ENCODE peak calls at places on chromosomes 11 and 22, in nine cellular contexts. Y, E, Q, V, N, G, K, J and X are unnamed samples.

GRCh38 chr11:60169264-60169915 is 13.5 kb downstream of the MS4A6A start:
- DNase-seq in Y (peak), E (no peak), Q (no peak), V (no peak), N (no peak), G (no peak), K (no peak), J (peak), X (peak)

GRCh38 chr22:46085831-46086576 is 64.3 kb upstream of the PPARA start:
- DNase-seq in Y (peak), E (no peak), Q (no peak), V (no peak), N (no peak), G (peak), K (no peak), J (peak), X (peak)

GRCh38 chr11:66467034-66467659 is 442 bp downstream of the PELI3 start:
- DNase-seq in Y (no peak), E (no peak), Q (no peak), V (no peak), N (no peak), G (peak), K (no peak), J (peak), X (peak)

GRCh38 chr11:8839957-8840945 is 70.7 kb upstream of the AKIP1 start:
- DNase-seq in Y (peak), E (no peak), Q (no peak), V (no peak), N (no peak), G (peak), K (no peak), J (peak), X (peak)

GRCh38 chr22:35465109-35465701 is 65.3 kb downstream of the MCM5 start:
- DNase-seq in Y (no peak), E (no peak), Q (no peak), V (no peak), N (no peak), G (no peak), K (no peak), J (no peak), X (peak)

GRCh38 chr22:43750751-43751150 is 61.4 kb downstream of the EFCAB6 start:
- DNase-seq in Y (no peak), E (no peak), Q (no peak), V (no peak), N (no peak), G (no peak), K (no peak), J (no peak), X (no peak)

GRCh38 chr11:118366287-118366686 is 6.9 kb downstream of the UBE4A start:
- DNase-seq in Y (peak), E (no peak), Q (no peak), V (no peak), N (no peak), G (no peak), K (no peak), J (no peak), X (no peak)

GRCh38 chr11:12386309-12386708 is 8.9 kb downstream of the PARVA start:
- DNase-seq in Y (no peak), E (no peak), Q (no peak), V (no peak), N (no peak), G (no peak), K (no peak), J (no peak), X (no peak)

GRCh38 chr11:2780850-2781412 is 81.1 kb upstream of the KCNQ1OT1 start:
- DNase-seq in Y (peak), E (no peak), Q (no peak), V (no peak), N (no peak), G (no peak), K (no peak), J (no peak), X (peak)

GRCh38 chr11:77146261-77147035 is 18.4 kb downstream of the MYO7A start:
- DNase-seq in Y (no peak), E (no peak), Q (no peak), V (no peak), N (no peak), G (no peak), K (no peak), J (no peak), X (no peak)

GRCh38 chr11:106594751-106595351 is 423.4 kb downstream of the GUCY1A2 start:
- DNase-seq in Y (no peak), E (no peak), Q (no peak), V (no peak), N (no peak), G (no peak), K (no peak), J (no peak), X (no peak)

GRCh38 chr11:75562836-75563484 is 907 bp downstream of the SERPINH1 start:
- DNase-seq in Y (peak), E (no peak), Q (no peak), V (no peak), N (no peak), G (no peak), K (no peak), J (peak), X (peak)

GRCh38 chr11:19441752-19442553 is 201.2 kb upstream of the E2F8 start:
- DNase-seq in Y (peak), E (peak), Q (no peak), V (no peak), N (no peak), G (no peak), K (no peak), J (peak), X (no peak)

GRCh38 chr11:117795726-117796455 is 1.1 kb downstream of the DSCAML1 start:
- DNase-seq in Y (no peak), E (no peak), Q (no peak), V (no peak), N (no peak), G (no peak), K (no peak), J (no peak), X (no peak)

GRCh38 chr11:117328414-117329010 is 858 bp downstream of the CEP164 start:
- DNase-seq in Y (peak), E (no peak), Q (no peak), V (no peak), N (no peak), G (no peak), K (no peak), J (peak), X (peak)

GRCh38 chr22:40769761-40770160 is 49.4 kb downstream of the SLC25A17 start:
- DNase-seq in Y (no peak), E (no peak), Q (no peak), V (no peak), N (no peak), G (no peak), K (no peak), J (no peak), X (no peak)

GRCh38 chr11:29962243-29962642 is 54.6 kb downstream of the KCNA4 start:
- DNase-seq in Y (no peak), E (no peak), Q (no peak), V (no peak), N (no peak), G (no peak), K (no peak), J (no peak), X (no peak)

GRCh38 chr11:70671083-70671482 is 272.8 kb downstream of the CTTN start:
- DNase-seq in Y (no peak), E (no peak), Q (no peak), V (no peak), N (no peak), G (no peak), K (no peak), J (no peak), X (no peak)

GRCh38 chr11:120068114-120068573 is 69.8 kb downstream of the TRIM29 start:
- DNase-seq in Y (no peak), E (no peak), Q (no peak), V (no peak), N (no peak), G (no peak), K (no peak), J (peak), X (no peak)

GRCh38 chr11:20599424-20600346 is at the start of gene SLC6A5:
- DNase-seq in Y (peak), E (peak), Q (no peak), V (no peak), N (no peak), G (no peak), K (no peak), J (peak), X (no peak)

GRCh38 chr11:28713850-28714249 is 605.7 kb downstream of the METTL15 start:
- DNase-seq in Y (no peak), E (no peak), Q (no peak), V (no peak), N (no peak), G (no peak), K (no peak), J (no peak), X (no peak)

GRCh38 chr11:88337342-88338222 is at the start of gene CTSC:
- DNase-seq in Y (peak), E (peak), Q (peak), V (peak), N (peak), G (peak), K (peak), J (peak), X (peak)

GRCh38 chr11:43585877-43586608 is 94.5 kb upstream of the HSD17B12 start:
- DNase-seq in Y (no peak), E (no peak), Q (no peak), V (no peak), N (no peak), G (no peak), K (no peak), J (no peak), X (no peak)

GRCh38 chr11:43269229-43269928 is 42.4 kb upstream of the API5 start:
- DNase-seq in Y (peak), E (no peak), Q (no peak), V (no peak), N (no peak), G (no peak), K (no peak), J (no peak), X (no peak)

GRCh38 chr11:127485541-127485940 is 485.0 kb upstream of the KIRREL3 start:
- DNase-seq in Y (no peak), E (no peak), Q (no peak), V (no peak), N (no peak), G (no peak), K (no peak), J (no peak), X (no peak)

GRCh38 chr11:128491195-128491936 is 96.0 kb downstream of the ETS1 start:
- DNase-seq in Y (no peak), E (no peak), Q (no peak), V (no peak), N (no peak), G (no peak), K (no peak), J (no peak), X (no peak)

GRCh38 chr22:36563898-36564297 is 34.9 kb upstream of the EIF3D start:
- DNase-seq in Y (no peak), E (no peak), Q (no peak), V (no peak), N (no peak), G (no peak), K (no peak), J (no peak), X (no peak)

GRCh38 chr11:113593698-113594308 is 112.3 kb downstream of the TMPRSS5 start:
- DNase-seq in Y (no peak), E (no peak), Q (no peak), V (no peak), N (no peak), G (no peak), K (no peak), J (peak), X (no peak)

GRCh38 chr22:49760630-49761571 is 66.8 kb downstream of the BRD1 start:
- DNase-seq in Y (no peak), E (no peak), Q (no peak), V (no peak), N (no peak), G (no peak), K (no peak), J (peak), X (no peak)

GRCh38 chr22:32018056-32018455 is 25.0 kb upstream of the SLC5A1 start:
- DNase-seq in Y (no peak), E (no peak), Q (no peak), V (no peak), N (no peak), G (no peak), K (no peak), J (peak), X (no peak)

GRCh38 chr11:110305169-110306018 is 9.0 kb upstream of the RDX start:
- DNase-seq in Y (no peak), E (no peak), Q (no peak), V (no peak), N (no peak), G (no peak), K (no peak), J (peak), X (no peak)

GRCh38 chr11:304915-305833 is 2.4 kb upstream of the IFITM2 start:
- DNase-seq in Y (peak), E (no peak), Q (no peak), V (no peak), N (no peak), G (no peak), K (no peak), J (peak), X (peak)